ENCODE peak calls at places on chromosomes 16 and 17, in five cellular contexts. One of them, this sample, is unnamed.

GRCh38 chr17:57806083-57806830 is 43.6 kb downstream of the MRPS23 start:
- DNase-seq in CD4-positive, alpha-beta T cell: no peak
- DNase-seq in right lobe of liver: no peak
- DNase-seq in WTC11: no peak
- DNase-seq in activated naive CD8-positive, alpha-beta T cell treated with anti-CD3 and anti-CD28 coated beads, Interleukin-2, amount 50 U/mL, for 24 hours: no peak
- DNase-seq in this sample: no peak

GRCh38 chr17:14616508-14616907 is 315.6 kb downstream of the HS3ST3B1 start:
- DNase-seq in CD4-positive, alpha-beta T cell: no peak
- DNase-seq in right lobe of liver: no peak
- DNase-seq in WTC11: no peak
- DNase-seq in activated naive CD8-positive, alpha-beta T cell treated with anti-CD3 and anti-CD28 coated beads, Interleukin-2, amount 50 U/mL, for 24 hours: no peak
- DNase-seq in this sample: no peak

GRCh38 chr17:31490991-31491793 is 99.7 kb downstream of the RAB11FIP4 start:
- DNase-seq in CD4-positive, alpha-beta T cell: no peak
- DNase-seq in right lobe of liver: no peak
- DNase-seq in WTC11: no peak
- DNase-seq in activated naive CD8-positive, alpha-beta T cell treated with anti-CD3 and anti-CD28 coated beads, Interleukin-2, amount 50 U/mL, for 24 hours: no peak
- DNase-seq in this sample: no peak

GRCh38 chr17:72119963-72120877 is 600 bp upstream of the SOX9 start:
- DNase-seq in CD4-positive, alpha-beta T cell: no peak
- DNase-seq in right lobe of liver: peak
- DNase-seq in WTC11: peak
- DNase-seq in activated naive CD8-positive, alpha-beta T cell treated with anti-CD3 and anti-CD28 coated beads, Interleukin-2, amount 50 U/mL, for 24 hours: no peak
- DNase-seq in this sample: peak

GRCh38 chr16:57863434-57864160 is 61.3 kb upstream of the KIFC3 start:
- DNase-seq in CD4-positive, alpha-beta T cell: no peak
- DNase-seq in right lobe of liver: peak
- DNase-seq in WTC11: peak
- DNase-seq in activated naive CD8-positive, alpha-beta T cell treated with anti-CD3 and anti-CD28 coated beads, Interleukin-2, amount 50 U/mL, for 24 hours: no peak
- DNase-seq in this sample: no peak

GRCh38 chr17:51050291-51051033 is 70.2 kb downstream of the SPAG9 start:
- DNase-seq in CD4-positive, alpha-beta T cell: no peak
- DNase-seq in right lobe of liver: no peak
- DNase-seq in WTC11: no peak
- DNase-seq in activated naive CD8-positive, alpha-beta T cell treated with anti-CD3 and anti-CD28 coated beads, Interleukin-2, amount 50 U/mL, for 24 hours: no peak
- DNase-seq in this sample: no peak

GRCh38 chr16:82855471-82855870 is 228.7 kb downstream of the CDH13 start:
- DNase-seq in CD4-positive, alpha-beta T cell: no peak
- DNase-seq in right lobe of liver: no peak
- DNase-seq in WTC11: no peak
- DNase-seq in activated naive CD8-positive, alpha-beta T cell treated with anti-CD3 and anti-CD28 coated beads, Interleukin-2, amount 50 U/mL, for 24 hours: no peak
- DNase-seq in this sample: no peak

GRCh38 chr17:71511266-71511995 is 609.4 kb upstream of the SOX9 start:
- DNase-seq in CD4-positive, alpha-beta T cell: no peak
- DNase-seq in right lobe of liver: no peak
- DNase-seq in WTC11: no peak
- DNase-seq in activated naive CD8-positive, alpha-beta T cell treated with anti-CD3 and anti-CD28 coated beads, Interleukin-2, amount 50 U/mL, for 24 hours: no peak
- DNase-seq in this sample: no peak

GRCh38 chr17:34452769-34453168 is 89.7 kb upstream of the CCL1 start:
- DNase-seq in CD4-positive, alpha-beta T cell: no peak
- DNase-seq in right lobe of liver: no peak
- DNase-seq in WTC11: no peak
- DNase-seq in activated naive CD8-positive, alpha-beta T cell treated with anti-CD3 and anti-CD28 coated beads, Interleukin-2, amount 50 U/mL, for 24 hours: no peak
- DNase-seq in this sample: no peak

GRCh38 chr16:75570351-75571104 is 4.3 kb downstream of the GABARAPL2 start:
- DNase-seq in CD4-positive, alpha-beta T cell: no peak
- DNase-seq in right lobe of liver: no peak
- DNase-seq in WTC11: no peak
- DNase-seq in activated naive CD8-positive, alpha-beta T cell treated with anti-CD3 and anti-CD28 coated beads, Interleukin-2, amount 50 U/mL, for 24 hours: no peak
- DNase-seq in this sample: no peak

GRCh38 chr16:51211148-51211547 is 60.1 kb upstream of the SALL1 start:
- DNase-seq in CD4-positive, alpha-beta T cell: no peak
- DNase-seq in right lobe of liver: no peak
- DNase-seq in WTC11: no peak
- DNase-seq in activated naive CD8-positive, alpha-beta T cell treated with anti-CD3 and anti-CD28 coated beads, Interleukin-2, amount 50 U/mL, for 24 hours: no peak
- DNase-seq in this sample: no peak

GRCh38 chr17:46190763-46191162 is 2.5 kb downstream of the KANSL1 start:
- DNase-seq in CD4-positive, alpha-beta T cell: no peak
- DNase-seq in right lobe of liver: no peak
- DNase-seq in WTC11: no peak
- DNase-seq in activated naive CD8-positive, alpha-beta T cell treated with anti-CD3 and anti-CD28 coated beads, Interleukin-2, amount 50 U/mL, for 24 hours: no peak
- DNase-seq in this sample: no peak

GRCh38 chr17:50621562-50621961 is 13.1 kb upstream of the ABCC3 start:
- DNase-seq in CD4-positive, alpha-beta T cell: no peak
- DNase-seq in right lobe of liver: no peak
- DNase-seq in WTC11: no peak
- DNase-seq in activated naive CD8-positive, alpha-beta T cell treated with anti-CD3 and anti-CD28 coated beads, Interleukin-2, amount 50 U/mL, for 24 hours: no peak
- DNase-seq in this sample: no peak

GRCh38 chr17:51217946-51218345 is 41.9 kb downstream of the MBTD1 start:
- DNase-seq in CD4-positive, alpha-beta T cell: no peak
- DNase-seq in right lobe of liver: no peak
- DNase-seq in WTC11: no peak
- DNase-seq in activated naive CD8-positive, alpha-beta T cell treated with anti-CD3 and anti-CD28 coated beads, Interleukin-2, amount 50 U/mL, for 24 hours: no peak
- DNase-seq in this sample: no peak

GRCh38 chr17:67608691-67609090 is 109.0 kb upstream of the NOL11 start:
- DNase-seq in CD4-positive, alpha-beta T cell: no peak
- DNase-seq in right lobe of liver: no peak
- DNase-seq in WTC11: no peak
- DNase-seq in activated naive CD8-positive, alpha-beta T cell treated with anti-CD3 and anti-CD28 coated beads, Interleukin-2, amount 50 U/mL, for 24 hours: no peak
- DNase-seq in this sample: no peak

GRCh38 chr16:1541293-1542165 is 8.1 kb downstream of the TMEM204 start:
- DNase-seq in CD4-positive, alpha-beta T cell: no peak
- DNase-seq in right lobe of liver: peak
- DNase-seq in WTC11: no peak
- DNase-seq in activated naive CD8-positive, alpha-beta T cell treated with anti-CD3 and anti-CD28 coated beads, Interleukin-2, amount 50 U/mL, for 24 hours: no peak
- DNase-seq in this sample: no peak

GRCh38 chr16:85271198-85271597 is 158.9 kb upstream of the CIBAR2 start:
- DNase-seq in CD4-positive, alpha-beta T cell: no peak
- DNase-seq in right lobe of liver: no peak
- DNase-seq in WTC11: no peak
- DNase-seq in activated naive CD8-positive, alpha-beta T cell treated with anti-CD3 and anti-CD28 coated beads, Interleukin-2, amount 50 U/mL, for 24 hours: no peak
- DNase-seq in this sample: no peak

GRCh38 chr17:47218896-47219430 is 9.8 kb downstream of the MYL4 start:
- DNase-seq in CD4-positive, alpha-beta T cell: no peak
- DNase-seq in right lobe of liver: no peak
- DNase-seq in WTC11: no peak
- DNase-seq in activated naive CD8-positive, alpha-beta T cell treated with anti-CD3 and anti-CD28 coated beads, Interleukin-2, amount 50 U/mL, for 24 hours: no peak
- DNase-seq in this sample: no peak

GRCh38 chr17:2172447-2172938 is 117.6 kb downstream of the HIC1 start:
- DNase-seq in CD4-positive, alpha-beta T cell: no peak
- DNase-seq in right lobe of liver: no peak
- DNase-seq in WTC11: no peak
- DNase-seq in activated naive CD8-positive, alpha-beta T cell treated with anti-CD3 and anti-CD28 coated beads, Interleukin-2, amount 50 U/mL, for 24 hours: no peak
- DNase-seq in this sample: no peak

GRCh38 chr17:72467841-72468653 is 347.2 kb downstream of the SOX9 start:
- DNase-seq in CD4-positive, alpha-beta T cell: no peak
- DNase-seq in right lobe of liver: no peak
- DNase-seq in WTC11: no peak
- DNase-seq in activated naive CD8-positive, alpha-beta T cell treated with anti-CD3 and anti-CD28 coated beads, Interleukin-2, amount 50 U/mL, for 24 hours: no peak
- DNase-seq in this sample: no peak